ENCODE peak calls at places on chromosome 9, in ten cellular contexts. One of them, this sample, is unnamed. For H3K4me1, the result is how much of the 10 kb centered on the place peaks cover.

GRCh38 chr9:122360891-122361290 is 9.9 kb upstream of the PTGS1 start:
- DNase-seq in K562: no peak
- DNase-seq in breast epithelium: peak
- DNase-seq in IMR-90: peak
- DNase-seq in HCT116: no peak
- DNase-seq in ovary: no peak
- DNase-seq in pancreas: no peak
- DNase-seq in upper lobe of right lung: no peak
- DNase-seq in cardiac muscle cell: no peak
- DNase-seq in testis: no peak
- DNase-seq in this sample: no peak

GRCh38 chr9:35490155-35490909 is 421 bp downstream of the RUSC2 start:
- DNase-seq in IMR-90: no peak
- DNase-seq in K562: peak
- DNase-seq in breast epithelium: peak
- DNase-seq in testis: peak
- DNase-seq in ovary: peak
- DNase-seq in pancreas: peak
- DNase-seq in HCT116: no peak
- DNase-seq in upper lobe of right lung: no peak
- DNase-seq in cardiac muscle cell: peak
- DNase-seq in this sample: no peak

GRCh38 chr9:7246917-7247538 is 489.3 kb downstream of the KDM4C start:
- DNase-seq in ovary: no peak
- DNase-seq in cardiac muscle cell: no peak
- DNase-seq in breast epithelium: no peak
- DNase-seq in upper lobe of right lung: no peak
- DNase-seq in K562: no peak
- DNase-seq in IMR-90: peak
- DNase-seq in testis: no peak
- DNase-seq in HCT116: no peak
- DNase-seq in pancreas: no peak
- DNase-seq in this sample: no peak

GRCh38 chr9:35105571-35106342 is 2.8 kb upstream of the STOML2 start:
- DNase-seq in testis: no peak
- DNase-seq in cardiac muscle cell: no peak
- DNase-seq in ovary: no peak
- DNase-seq in pancreas: no peak
- DNase-seq in breast epithelium: no peak
- DNase-seq in HCT116: no peak
- DNase-seq in IMR-90: no peak
- DNase-seq in upper lobe of right lung: peak
- DNase-seq in K562: no peak
- DNase-seq in this sample: no peak

GRCh38 chr9:132232522-132232921 is 70.7 kb downstream of the NTNG2 start:
- DNase-seq in HCT116: no peak
- DNase-seq in upper lobe of right lung: no peak
- DNase-seq in IMR-90: no peak
- DNase-seq in ovary: no peak
- DNase-seq in breast epithelium: no peak
- DNase-seq in cardiac muscle cell: no peak
- DNase-seq in testis: no peak
- DNase-seq in pancreas: no peak
- DNase-seq in K562: no peak
- DNase-seq in this sample: no peak

GRCh38 chr9:133726401-133727276 is 11.5 kb downstream of the SARDH start:
- DNase-seq in testis: peak
- DNase-seq in IMR-90: peak
- DNase-seq in breast epithelium: peak
- DNase-seq in HCT116: peak
- DNase-seq in ovary: peak
- DNase-seq in cardiac muscle cell: peak
- DNase-seq in upper lobe of right lung: peak
- DNase-seq in pancreas: peak
- DNase-seq in K562: peak
- DNase-seq in this sample: no peak

GRCh38 chr9:34140853-34141252 is 14.4 kb upstream of the DCAF12 start:
- DNase-seq in K562: no peak
- DNase-seq in testis: no peak
- DNase-seq in IMR-90: no peak
- DNase-seq in upper lobe of right lung: no peak
- DNase-seq in ovary: no peak
- DNase-seq in breast epithelium: no peak
- DNase-seq in HCT116: no peak
- DNase-seq in pancreas: no peak
- DNase-seq in cardiac muscle cell: no peak
- DNase-seq in this sample: no peak

GRCh38 chr9:129483467-129484324 is 137.2 kb downstream of the C9orf50 start:
- DNase-seq in K562: peak
- DNase-seq in upper lobe of right lung: peak
- DNase-seq in HCT116: peak
- DNase-seq in ovary: peak
- DNase-seq in pancreas: peak
- DNase-seq in IMR-90: peak
- DNase-seq in cardiac muscle cell: peak
- DNase-seq in testis: peak
- DNase-seq in breast epithelium: peak
- DNase-seq in this sample: no peak

GRCh38 chr9:111179577-111179976 is 141.3 kb upstream of the LPAR1 start:
- DNase-seq in HCT116: no peak
- DNase-seq in ovary: no peak
- DNase-seq in breast epithelium: no peak
- DNase-seq in pancreas: peak
- DNase-seq in K562: no peak
- DNase-seq in IMR-90: no peak
- DNase-seq in testis: no peak
- DNase-seq in cardiac muscle cell: no peak
- DNase-seq in upper lobe of right lung: no peak
- DNase-seq in this sample: no peak

GRCh38 chr9:90099262-90099982 is 494.6 kb downstream of the GADD45G start:
- DNase-seq in IMR-90: peak
- DNase-seq in pancreas: no peak
- DNase-seq in cardiac muscle cell: peak
- DNase-seq in upper lobe of right lung: no peak
- DNase-seq in HCT116: no peak
- DNase-seq in ovary: no peak
- DNase-seq in testis: peak
- DNase-seq in K562: no peak
- DNase-seq in breast epithelium: no peak
- DNase-seq in this sample: no peak

GRCh38 chr9:109556061-109556460 is 58.0 kb upstream of the PTPN3 start:
- DNase-seq in pancreas: no peak
- DNase-seq in ovary: no peak
- DNase-seq in HCT116: no peak
- DNase-seq in testis: no peak
- DNase-seq in cardiac muscle cell: no peak
- DNase-seq in IMR-90: no peak
- DNase-seq in K562: no peak
- DNase-seq in breast epithelium: no peak
- DNase-seq in upper lobe of right lung: no peak
- DNase-seq in this sample: no peak

GRCh38 chr9:91837982-91838731 is 111.9 kb downstream of the ROR2 start:
- DNase-seq in breast epithelium: peak
- DNase-seq in pancreas: no peak
- DNase-seq in IMR-90: peak
- DNase-seq in HCT116: peak
- DNase-seq in ovary: peak
- DNase-seq in cardiac muscle cell: peak
- DNase-seq in testis: no peak
- DNase-seq in K562: peak
- DNase-seq in upper lobe of right lung: peak
- DNase-seq in this sample: no peak

GRCh38 chr9:79583957-79584654 is 12.3 kb downstream of the TLE4 start:
- DNase-seq in K562: peak
- DNase-seq in HCT116: no peak
- DNase-seq in cardiac muscle cell: peak
- DNase-seq in IMR-90: no peak
- DNase-seq in ovary: no peak
- DNase-seq in breast epithelium: no peak
- DNase-seq in testis: peak
- DNase-seq in upper lobe of right lung: peak
- DNase-seq in pancreas: peak
- DNase-seq in this sample: no peak

GRCh38 chr9:97412628-97413382 is 909 bp downstream of the TDRD7 start:
- DNase-seq in upper lobe of right lung: no peak
- DNase-seq in cardiac muscle cell: no peak
- DNase-seq in HCT116: no peak
- DNase-seq in IMR-90: peak
- DNase-seq in breast epithelium: no peak
- DNase-seq in testis: no peak
- DNase-seq in K562: peak
- DNase-seq in ovary: no peak
- DNase-seq in pancreas: no peak
- DNase-seq in this sample: no peak

GRCh38 chr9:2802494-2802921 is 41.4 kb downstream of the PUM3 start:
- DNase-seq in ovary: no peak
- DNase-seq in breast epithelium: no peak
- DNase-seq in upper lobe of right lung: no peak
- DNase-seq in testis: no peak
- DNase-seq in IMR-90: peak
- DNase-seq in pancreas: no peak
- DNase-seq in cardiac muscle cell: no peak
- DNase-seq in HCT116: no peak
- DNase-seq in K562: no peak
- DNase-seq in this sample: no peak

GRCh38 chr9:94767331-94768099 is 41.0 kb downstream of the AOPEP start:
- DNase-seq in K562: no peak
- DNase-seq in cardiac muscle cell: no peak
- DNase-seq in HCT116: no peak
- DNase-seq in ovary: no peak
- DNase-seq in breast epithelium: no peak
- DNase-seq in testis: no peak
- DNase-seq in IMR-90: peak
- DNase-seq in pancreas: no peak
- DNase-seq in upper lobe of right lung: no peak
- DNase-seq in this sample: no peak

GRCh38 chr9:129587487-129588262 is 33.2 kb downstream of the C9orf50 start:
- DNase-seq in breast epithelium: no peak
- DNase-seq in ovary: no peak
- DNase-seq in pancreas: no peak
- DNase-seq in testis: no peak
- DNase-seq in HCT116: peak
- DNase-seq in IMR-90: peak
- DNase-seq in K562: peak
- DNase-seq in cardiac muscle cell: no peak
- DNase-seq in upper lobe of right lung: no peak
- DNase-seq in this sample: no peak

GRCh38 chr9:81535542-81536241 is 153.7 kb downstream of the TLE1 start:
- DNase-seq in IMR-90: peak
- DNase-seq in ovary: no peak
- DNase-seq in breast epithelium: no peak
- DNase-seq in HCT116: no peak
- DNase-seq in K562: no peak
- DNase-seq in pancreas: no peak
- DNase-seq in testis: no peak
- DNase-seq in upper lobe of right lung: no peak
- DNase-seq in cardiac muscle cell: no peak
- DNase-seq in this sample: no peak

GRCh38 chr9:135513351-135513846 is 7.8 kb upstream of the LCN1 start:
- DNase-seq in HCT116: no peak
- DNase-seq in cardiac muscle cell: no peak
- DNase-seq in testis: no peak
- DNase-seq in upper lobe of right lung: peak
- DNase-seq in ovary: no peak
- DNase-seq in breast epithelium: no peak
- DNase-seq in K562: no peak
- DNase-seq in pancreas: peak
- DNase-seq in IMR-90: no peak
- DNase-seq in this sample: no peak

GRCh38 chr9:109001275-109001676 is 12.0 kb downstream of the CTNNAL1 start:
- DNase-seq in upper lobe of right lung: no peak
- DNase-seq in pancreas: no peak
- DNase-seq in cardiac muscle cell: no peak
- DNase-seq in ovary: no peak
- DNase-seq in testis: no peak
- DNase-seq in HCT116: peak
- DNase-seq in K562: no peak
- DNase-seq in IMR-90: peak
- DNase-seq in breast epithelium: no peak
- DNase-seq in this sample: no peak

GRCh38 chr9:110626109-110626829 is 42.3 kb upstream of the MUSK start:
- DNase-seq in K562: no peak
- DNase-seq in upper lobe of right lung: no peak
- DNase-seq in testis: no peak
- DNase-seq in breast epithelium: no peak
- DNase-seq in cardiac muscle cell: no peak
- DNase-seq in IMR-90: peak
- DNase-seq in pancreas: no peak
- DNase-seq in HCT116: no peak
- DNase-seq in ovary: no peak
- DNase-seq in this sample: no peak

GRCh38 chr9:68538200-68538599 is 2.5 kb downstream of the TMEM252 start:
- DNase-seq in breast epithelium: no peak
- DNase-seq in IMR-90: peak
- DNase-seq in ovary: no peak
- DNase-seq in K562: no peak
- DNase-seq in HCT116: no peak
- DNase-seq in testis: no peak
- DNase-seq in cardiac muscle cell: no peak
- DNase-seq in pancreas: no peak
- DNase-seq in upper lobe of right lung: no peak
- DNase-seq in this sample: no peak
- H3K27ac ChIP-seq in breast epithelium: no peak
- H3K27ac ChIP-seq in IMR-90: no peak
- H3K27ac ChIP-seq in ovary: no peak
- H3K27ac ChIP-seq in K562: no peak
- H3K27ac ChIP-seq in HCT116: no peak
- H3K27ac ChIP-seq in testis: no peak
- H3K27ac ChIP-seq in cardiac muscle cell: no peak
- H3K27ac ChIP-seq in pancreas: no peak
- H3K27ac ChIP-seq in upper lobe of right lung: peak
- H3K27ac ChIP-seq in this sample: no peak

GRCh38 chr9:68919666-68920065 is 94.2 kb downstream of the PRKACG start:
- DNase-seq in cardiac muscle cell: no peak
- DNase-seq in pancreas: no peak
- DNase-seq in HCT116: no peak
- DNase-seq in breast epithelium: no peak
- DNase-seq in ovary: no peak
- DNase-seq in testis: no peak
- DNase-seq in K562: no peak
- DNase-seq in upper lobe of right lung: no peak
- DNase-seq in IMR-90: no peak
- DNase-seq in this sample: no peak
- H3K4me1 ChIP-seq in cardiac muscle cell: under half
- H3K4me1 ChIP-seq in pancreas: under half
- H3K4me1 ChIP-seq in HCT116: under half
- H3K4me1 ChIP-seq in breast epithelium: under half
- H3K4me1 ChIP-seq in ovary: under half
- H3K4me1 ChIP-seq in testis: under half
- H3K4me1 ChIP-seq in K562: under half
- H3K4me1 ChIP-seq in upper lobe of right lung: under half
- H3K4me1 ChIP-seq in IMR-90: under half
- H3K4me1 ChIP-seq in this sample: under half

GRCh38 chr9:19161257-19162025 is 34.1 kb upstream of the PLIN2 start:
- DNase-seq in IMR-90: peak
- DNase-seq in K562: peak
- DNase-seq in cardiac muscle cell: no peak
- DNase-seq in HCT116: peak
- DNase-seq in pancreas: peak
- DNase-seq in upper lobe of right lung: no peak
- DNase-seq in breast epithelium: no peak
- DNase-seq in ovary: peak
- DNase-seq in testis: peak
- DNase-seq in this sample: no peak
- H3K4me3 ChIP-seq in IMR-90: no peak
- H3K4me3 ChIP-seq in K562: no peak
- H3K4me3 ChIP-seq in cardiac muscle cell: no peak
- H3K4me3 ChIP-seq in HCT116: peak
- H3K4me3 ChIP-seq in pancreas: no peak
- H3K4me3 ChIP-seq in upper lobe of right lung: no peak
- H3K4me3 ChIP-seq in breast epithelium: no peak
- H3K4me3 ChIP-seq in ovary: no peak
- H3K4me3 ChIP-seq in testis: no peak
- H3K4me3 ChIP-seq in this sample: no peak

GRCh38 chr9:93183663-93184438 is at the start of gene WNK2:
- DNase-seq in K562: peak
- DNase-seq in breast epithelium: no peak
- DNase-seq in HCT116: no peak
- DNase-seq in cardiac muscle cell: peak
- DNase-seq in testis: peak
- DNase-seq in IMR-90: no peak
- DNase-seq in pancreas: no peak
- DNase-seq in ovary: no peak
- DNase-seq in upper lobe of right lung: no peak
- DNase-seq in this sample: no peak
- H3K27ac ChIP-seq in K562: no peak
- H3K27ac ChIP-seq in breast epithelium: no peak
- H3K27ac ChIP-seq in HCT116: peak
- H3K27ac ChIP-seq in cardiac muscle cell: no peak
- H3K27ac ChIP-seq in testis: no peak
- H3K27ac ChIP-seq in IMR-90: no peak
- H3K27ac ChIP-seq in pancreas: peak
- H3K27ac ChIP-seq in ovary: no peak
- H3K27ac ChIP-seq in upper lobe of right lung: no peak
- H3K27ac ChIP-seq in this sample: no peak

This sample was measured in iPS DF 6.9.